ENCODE peak calls at places on chromosomes 13 and 19, in six cellular contexts. N is neuronal stem cell, Q is H1, G is IMR-90, C is mesenchymal stem cell, P is H9. X is an unnamed sample.

GRCh38 chr13:19685445-19685844 is 52.0 kb downstream of the MPHOSPH8 start:
- DNase-seq in N (no peak), P (no peak), G (no peak), C (no peak), Q (no peak), X (no peak)

GRCh38 chr13:49300716-49301589 is 53.2 kb downstream of the CDADC1 start:
- DNase-seq in N (peak), C (peak), P (peak), G (peak), Q (no peak), X (peak)

GRCh38 chr19:38792250-38793111 is 3.5 kb downstream of the LGALS7B start:
- DNase-seq in N (no peak), Q (no peak), C (no peak), G (no peak), P (peak), X (peak)

GRCh38 chr19:14089662-14090508 is 666 bp downstream of the SAMD1 start:
- DNase-seq in C (peak), G (peak), P (no peak), N (peak), Q (no peak), X (peak)

GRCh38 chr13:47215741-47216140 is 318.9 kb upstream of the HTR2A start:
- DNase-seq in G (peak), N (no peak), P (no peak), C (peak), Q (peak), X (peak)

GRCh38 chr13:49206641-49207040 is 13.5 kb upstream of the MLNR start:
- DNase-seq in C (no peak), Q (no peak), P (no peak), N (no peak), G (no peak), X (no peak)

GRCh38 chr13:47459512-47459911 is 541.6 kb downstream of the SUCLA2 start:
- DNase-seq in N (no peak), C (peak), P (no peak), Q (no peak), G (peak), X (peak)

GRCh38 chr19:40604647-40605200 is 3.6 kb downstream of the LTBP4 start:
- DNase-seq in G (no peak), C (no peak), P (peak), Q (no peak), N (no peak), X (no peak)

GRCh38 chr19:27929399-27929798 is 1283.6 kb downstream of the UQCRFS1 start:
- DNase-seq in N (no peak), C (no peak), P (no peak), Q (no peak), G (no peak), X (no peak)

GRCh38 chr19:39997595-39998216 is 846 bp downstream of the ZNF546 start:
- DNase-seq in P (no peak), C (no peak), G (peak), N (no peak), Q (no peak), X (no peak)

GRCh38 chr19:17488593-17489391 is 18.5 kb downstream of the SLC27A1 start:
- DNase-seq in P (peak), C (peak), G (no peak), Q (peak), N (peak), X (peak)

GRCh38 chr19:10334340-10335148 is 1.2 kb upstream of the RAVER1 start:
- DNase-seq in P (peak), C (peak), N (peak), Q (peak), G (peak), X (peak)

GRCh38 chr19:32581704-32582164 is 744 bp downstream of the PDCD5 start:
- DNase-seq in C (peak), G (peak), N (no peak), P (peak), Q (no peak), X (peak)

GRCh38 chr13:93771782-93772181 is 545.2 kb downstream of the GPC6 start:
- DNase-seq in P (no peak), G (peak), Q (no peak), C (no peak), N (no peak), X (no peak)

GRCh38 chr13:101327844-101328243 is 88.5 kb downstream of the NALCN start:
- DNase-seq in C (peak), N (no peak), Q (no peak), G (peak), P (no peak), X (no peak)

GRCh38 chr19:43809762-43810696 is 7.8 kb upstream of the LYPD5 start:
- DNase-seq in Q (no peak), C (peak), N (no peak), P (no peak), G (peak), X (peak)

GRCh38 chr13:60959427-60959826 is 456.2 kb downstream of the PCDH20 start:
- DNase-seq in Q (no peak), G (no peak), C (no peak), N (no peak), P (no peak), X (no peak)

GRCh38 chr13:76622336-76623045 is 263.7 kb downstream of the KCTD12 start:
- DNase-seq in Q (no peak), G (no peak), P (no peak), C (no peak), N (no peak), X (no peak)

GRCh38 chr13:31046711-31047279 is 114.3 kb downstream of the TEX26 start:
- DNase-seq in Q (no peak), G (peak), N (no peak), P (no peak), C (peak), X (peak)

GRCh38 chr13:101640797-101641400 is 188.4 kb downstream of the ITGBL1 start:
- DNase-seq in N (no peak), C (peak), Q (no peak), P (no peak), G (peak), X (no peak)

GRCh38 chr13:49587311-49587847 is 2.0 kb upstream of the RCBTB1 start:
- DNase-seq in G (peak), C (peak), Q (no peak), N (no peak), P (no peak), X (no peak)

GRCh38 chr13:72132065-72132464 is 265.1 kb upstream of the DACH1 start:
- DNase-seq in N (no peak), P (no peak), C (peak), G (no peak), Q (no peak), X (peak)
- H2BK5ac ChIP-seq in N (no peak), P (no peak), C (no peak), G (no peak), Q (no peak), X (no peak)

GRCh38 chr13:110343241-110343865 is 36.3 kb downstream of the COL4A2 start:
- DNase-seq in N (no peak), P (no peak), G (no peak), Q (no peak), C (no peak), X (no peak)
- H2BK5ac ChIP-seq in N (no peak), P (no peak), G (no peak), Q (no peak), C (no peak), X (no peak)

GRCh38 chr19:34722353-34722752 is 11.7 kb upstream of the ZNF181 start:
- DNase-seq in P (no peak), Q (no peak), G (no peak), N (no peak), C (no peak), X (no peak)

GRCh38 chr19:34731019-34731829 is 2.8 kb upstream of the ZNF181 start:
- DNase-seq in P (no peak), N (no peak), C (no peak), G (no peak), Q (no peak), X (no peak)

DNA sequence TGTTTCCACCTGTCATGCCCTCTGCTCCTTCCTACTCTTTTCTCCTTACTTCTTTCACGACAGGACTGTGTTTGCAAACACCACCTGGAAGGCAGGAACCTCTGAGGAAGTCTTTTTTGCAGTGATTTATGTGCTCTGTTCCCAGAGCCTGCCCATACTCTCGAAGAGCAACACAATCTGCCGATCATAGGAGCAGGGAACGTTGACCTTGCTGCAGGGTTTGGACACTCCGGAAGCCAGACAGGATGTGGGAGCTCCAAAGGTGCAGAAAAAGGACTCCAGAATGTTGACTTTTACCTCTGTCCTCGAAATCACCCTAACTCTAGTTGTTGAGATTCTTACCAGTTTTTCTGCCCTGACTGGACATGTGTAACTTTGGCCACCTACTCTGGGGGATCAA is 8.6 kb upstream of the ZNF181 start:
- DNase-seq in G (no peak), C (no peak), N (no peak), Q (no peak), P (no peak), X (no peak)
- H2BK5ac ChIP-seq in G (no peak), C (no peak), N (no peak), Q (no peak), P (no peak), X (no peak)

GRCh38 chr19:8610041-8610927 is at the start of gene ADAMTS10:
- DNase-seq in G (peak), N (no peak), P (peak), Q (no peak), C (no peak), X (peak)
- H2BK5ac ChIP-seq in G (peak), N (peak), P (no peak), Q (peak), C (peak), X (peak)

GRCh38 chr19:959935-960502 is 24.1 kb upstream of the WDR18 start:
- DNase-seq in Q (no peak), P (peak), N (no peak), C (no peak), G (no peak), X (peak)

GRCh38 chr19:958967-959685 is 25.0 kb upstream of the WDR18 start:
- DNase-seq in G (peak), C (peak), P (no peak), N (no peak), Q (no peak), X (peak)

GRCh38 chr19:961866-962620 is 22.1 kb upstream of the WDR18 start:
- DNase-seq in Q (no peak), P (no peak), C (peak), G (peak), N (no peak), X (no peak)

GRCh38 chr19:962683-963385 is 21.3 kb upstream of the WDR18 start:
- DNase-seq in G (no peak), C (no peak), N (no peak), Q (no peak), P (no peak), X (no peak)

DNA sequence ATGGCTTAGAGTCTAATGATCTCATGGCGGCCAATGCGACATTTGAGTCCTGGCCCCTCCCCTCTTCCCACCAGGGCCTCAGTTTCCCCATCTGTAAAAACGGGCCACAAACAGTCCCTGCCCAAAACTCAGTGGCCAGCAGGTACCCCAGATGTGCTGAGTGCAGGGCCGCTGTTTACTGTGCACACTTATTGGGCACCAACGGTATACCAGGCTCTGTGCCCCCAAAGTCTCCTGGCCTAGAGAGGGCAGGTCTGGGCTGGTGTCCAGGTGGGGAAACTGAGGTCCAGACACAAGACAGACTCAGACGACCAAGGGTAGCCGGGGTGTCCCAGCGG is 23.6 kb upstream of the WDR18 start:
- DNase-seq in Q (no peak), P (no peak), G (no peak), N (no peak), C (no peak), X (no peak)
- H2BK5ac ChIP-seq in Q (no peak), P (no peak), G (no peak), N (peak), C (no peak), X (no peak)

X was measured in mesendoderm.